ENCODE peak calls at places on chromosome 21, in seven cellular contexts. E is pancreas; S is left ventricle myocardium inferior; W is tibial nerve; X is CD8-positive, alpha-beta T cell; I is HepG2; R is lower lobe of right lung. B is an unnamed sample.

GRCh38 chr21:18468775-18469174 is 65.2 kb upstream of the TMPRSS15 start:
- DNase-seq in X (no peak), S (no peak), E (no peak), R (no peak), W (no peak), I (no peak), B (no peak)

GRCh38 chr21:41369915-41370839 is 8.3 kb downstream of the MX2 start:
- DNase-seq in E (no peak), R (no peak), X (no peak), S (peak; percentile 31), W (no peak), I (peak; percentile 32), B (peak; percentile 22)

GRCh38 chr21:33755354-33755753 is 113.1 kb downstream of the ITSN1 start:
- DNase-seq in E (no peak), S (no peak), W (no peak), I (no peak), X (no peak), R (no peak), B (no peak)

GRCh38 chr21:15659768-15660423 is 69.9 kb upstream of the USP25 start:
- DNase-seq in I (peak; percentile 42), W (no peak), X (no peak), R (no peak), S (no peak), E (no peak), B (peak; percentile 82)

GRCh38 chr21:31945576-31945975 is 72.8 kb downstream of the HUNK start:
- DNase-seq in S (no peak), I (no peak), X (no peak), W (no peak), R (no peak), E (no peak), B (no peak)

GRCh38 chr21:33561373-33561772 is 18.5 kb downstream of the SON start:
- DNase-seq in R (no peak), E (no peak), W (no peak), S (no peak), I (no peak), X (no peak), B (no peak)

GRCh38 chr21:14864211-14865021 is 200.4 kb downstream of the NRIP1 start:
- DNase-seq in E (peak; percentile 57), S (peak; percentile 64), X (no peak), I (peak; percentile 94), W (peak; percentile 42), R (peak; percentile 68), B (peak; percentile 81)

GRCh38 chr21:20649231-20649630 is 349.0 kb upstream of the NCAM2 start:
- DNase-seq in S (no peak), R (no peak), W (no peak), I (no peak), E (no peak), X (no peak), B (no peak)

GRCh38 chr21:25635310-25635709 is 3.7 kb upstream of the JAM2 start:
- DNase-seq in E (no peak), X (no peak), R (no peak), S (no peak), I (no peak), W (no peak), B (no peak)

GRCh38 chr21:27130152-27130551 is 163.3 kb upstream of the ADAMTS5 start:
- DNase-seq in S (no peak), X (no peak), W (no peak), I (no peak), R (no peak), E (no peak), B (no peak)

GRCh38 chr21:14452031-14452778 is 69.3 kb upstream of the HSPA13 start:
- DNase-seq in I (no peak), R (no peak), E (no peak), S (no peak), X (no peak), W (no peak), B (no peak)

GRCh38 chr21:27802816-27803475 is 836.1 kb upstream of the ADAMTS5 start:
- DNase-seq in I (no peak), R (no peak), S (no peak), X (no peak), W (no peak), E (no peak), B (peak; percentile 75)

GRCh38 chr21:41280115-41280919 is 36.3 kb upstream of the FAM3B start:
- DNase-seq in X (no peak), I (no peak), S (no peak), E (no peak), R (no peak), W (no peak), B (no peak)

GRCh38 chr21:30345014-30345413 is 3.4 kb downstream of the KRTAP23-1 start:
- DNase-seq in S (no peak), R (no peak), W (no peak), I (no peak), E (no peak), X (no peak), B (no peak)

GRCh38 chr21:16194851-16195251 is 465.1 kb downstream of the USP25 start:
- DNase-seq in I (peak; percentile 17), S (no peak), X (no peak), W (no peak), R (no peak), E (no peak), B (no peak)

GRCh38 chr21:40120944-40121575 is 253.8 kb downstream of the PCP4 start:
- DNase-seq in X (no peak), W (no peak), E (no peak), I (peak; percentile 2), R (no peak), S (no peak), B (no peak)

GRCh38 chr21:38802050-38803026 is 3.4 kb upstream of the ETS2 start:
- DNase-seq in R (no peak), I (peak; percentile 93), X (no peak), W (no peak), E (no peak), S (no peak), B (no peak)

GRCh38 chr21:17554120-17554519 is 41.3 kb downstream of the CXADR start:
- DNase-seq in I (no peak), W (no peak), X (no peak), R (no peak), E (no peak), S (no peak), B (no peak)

GRCh38 chr21:36188081-36188681 is 31.6 kb downstream of the DOP1B start:
- DNase-seq in R (peak; percentile 60), W (no peak), X (no peak), I (peak; percentile 50), S (peak; percentile 65), E (peak; percentile 73), B (peak; percentile 83)

DNA sequence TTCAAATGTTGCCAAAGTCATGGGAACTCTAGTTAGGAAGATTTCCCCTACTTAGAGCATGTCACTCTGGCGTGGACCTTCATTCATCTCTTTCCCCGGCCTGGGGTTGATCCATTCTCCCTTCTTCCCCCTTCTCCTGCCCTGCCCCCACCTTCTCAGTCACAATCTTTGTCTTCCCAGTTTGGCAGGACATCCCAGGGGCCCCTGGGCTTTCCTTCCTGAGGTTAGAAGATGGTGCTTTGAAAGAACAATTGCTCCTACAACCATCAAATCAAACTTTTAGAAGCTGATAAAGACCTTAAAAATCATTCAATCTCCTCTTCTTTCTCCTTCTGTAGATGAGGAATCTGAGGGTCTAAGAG is 177.4 kb downstream of the CLIC6 start:
- DNase-seq in I (no peak), S (no peak), X (no peak), E (no peak), R (no peak), W (no peak), B (no peak)
- H3K4me1 ChIP-seq in I (peaks cover 10% of the 10 kb centered on the region), S (peaks cover 26% of the 10 kb centered on the region), X (peaks cover 12% of the 10 kb centered on the region), E (peaks cover 16% of the 10 kb centered on the region), R (peaks cover 66% of the 10 kb centered on the region), W (peaks cover 4% of the 10 kb centered on the region), B (peaks cover 25% of the 10 kb centered on the region)

DNA sequence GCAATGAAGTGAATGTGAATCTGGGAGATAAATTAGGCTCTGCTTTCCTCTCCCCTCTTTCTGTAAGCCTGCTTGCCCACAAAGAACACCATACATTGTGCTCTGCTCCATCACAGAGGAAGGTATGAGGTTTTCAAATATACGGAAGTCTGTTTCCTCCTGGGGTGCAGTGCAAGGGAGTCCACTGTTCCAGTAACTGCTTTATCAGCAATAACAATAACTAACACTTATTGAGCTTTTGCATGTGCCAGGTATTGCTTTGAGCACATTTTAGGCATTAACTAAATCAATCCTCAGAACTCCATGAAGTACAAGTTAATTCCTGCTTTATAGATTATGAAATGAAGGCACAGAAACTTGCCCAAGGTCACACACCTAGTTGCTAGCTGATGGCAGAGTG is 10.0 kb downstream of the LTN1 start:
- DNase-seq in W (no peak), E (no peak), R (no peak), I (no peak), X (no peak), S (no peak), B (no peak)
- TF ChIP-seq CTCF in W (no peak), E (no peak), R (no peak), I (no peak), X (no peak), S (no peak), B (no peak)

GRCh38 chr21:44317241-44317782 is 17.5 kb downstream of the PFKL start:
- DNase-seq in I (no peak), R (no peak), W (no peak), S (no peak), X (no peak), E (no peak), B (no peak)

GRCh38 chr21:44314561-44314960 is 14.7 kb downstream of the PFKL start:
- DNase-seq in X (no peak), W (no peak), I (no peak), E (no peak), R (no peak), S (no peak), B (no peak)

GRCh38 chr21:44314128-44314527 is 14.3 kb downstream of the PFKL start:
- DNase-seq in R (no peak), W (no peak), I (no peak), S (no peak), E (no peak), X (no peak), B (no peak)

GRCh38 chr21:44316277-44316900 is 16.5 kb downstream of the PFKL start:
- DNase-seq in W (no peak), R (no peak), I (no peak), S (no peak), X (no peak), E (no peak), B (no peak)

GRCh38 chr21:44315691-44316208 is 15.9 kb downstream of the PFKL start:
- DNase-seq in R (no peak), W (no peak), E (no peak), I (no peak), S (no peak), X (no peak), B (no peak)
- H3K36me3 ChIP-seq in R (peaks cover 96% of the 10 kb centered on the region), W (peaks cover 100% of the 10 kb centered on the region), E (peaks cover 11% of the 10 kb centered on the region), I (peaks cover 59% of the 10 kb centered on the region), S (peaks cover 93% of the 10 kb centered on the region), X (peaks cover 28% of the 10 kb centered on the region), B (peaks cover 8% of the 10 kb centered on the region)

GRCh38 chr21:34814529-34814951 is 145.7 kb downstream of the CLIC6 start:
- DNase-seq in R (no peak), E (no peak), W (no peak), I (no peak), S (no peak), X (no peak), B (no peak)

GRCh38 chr21:34811368-34811767 is 142.6 kb downstream of the CLIC6 start:
- DNase-seq in E (no peak), I (no peak), X (no peak), R (no peak), S (no peak), W (no peak), B (no peak)

GRCh38 chr21:34812510-34813265 is 143.9 kb downstream of the CLIC6 start:
- DNase-seq in I (peak; percentile 78), X (no peak), E (no peak), R (no peak), W (no peak), S (no peak), B (no peak)

GRCh38 chr21:34810786-34811185 is 142.0 kb downstream of the CLIC6 start:
- DNase-seq in W (no peak), R (no peak), I (no peak), S (no peak), X (no peak), E (no peak), B (no peak)

GRCh38 chr21:34813266-34813886 is 144.6 kb downstream of the CLIC6 start:
- DNase-seq in W (no peak), R (no peak), E (no peak), X (no peak), I (no peak), S (no peak), B (peak; percentile 42)
- H3K4me1 ChIP-seq in W (no peaks in the 10 kb centered on the region), R (peaks cover 36% of the 10 kb centered on the region), E (peaks cover 5% of the 10 kb centered on the region), X (peaks cover 34% of the 10 kb centered on the region), I (peaks cover 75% of the 10 kb centered on the region), S (no peaks in the 10 kb centered on the region), B (peaks cover 17% of the 10 kb centered on the region)